ENCODE peak calls at places on chromosomes 7 and 10, in ten cellular contexts. One of them, this sample, is unnamed.

GRCh38 chr7:123784263-123784662 is 35.5 kb upstream of the WASL start:
- DNase-seq in AG09309: no peak
- DNase-seq in GM20000: no peak
- DNase-seq in bronchial epithelial cell: peak
- DNase-seq in heart left ventricle: no peak
- DNase-seq in endothelial cell: no peak
- DNase-seq in heart right ventricle: no peak
- DNase-seq in IMR-90: no peak
- DNase-seq in dorsolateral prefrontal cortex: no peak
- DNase-seq in CD8-positive, alpha-beta T cell: no peak
- DNase-seq in this sample: no peak

GRCh38 chr7:105185290-105186010 is 171.4 kb downstream of the KMT2E start:
- DNase-seq in AG09309: no peak
- DNase-seq in GM20000: no peak
- DNase-seq in bronchial epithelial cell: peak
- DNase-seq in heart left ventricle: no peak
- DNase-seq in endothelial cell: no peak
- DNase-seq in heart right ventricle: no peak
- DNase-seq in IMR-90: no peak
- DNase-seq in dorsolateral prefrontal cortex: no peak
- DNase-seq in CD8-positive, alpha-beta T cell: no peak
- DNase-seq in this sample: no peak

GRCh38 chr10:4343798-4344370 is 482.1 kb upstream of the AKR1E2 start:
- DNase-seq in AG09309: no peak
- DNase-seq in GM20000: no peak
- DNase-seq in bronchial epithelial cell: no peak
- DNase-seq in heart left ventricle: no peak
- DNase-seq in endothelial cell: no peak
- DNase-seq in heart right ventricle: no peak
- DNase-seq in IMR-90: peak
- DNase-seq in dorsolateral prefrontal cortex: no peak
- DNase-seq in CD8-positive, alpha-beta T cell: no peak
- DNase-seq in this sample: no peak

GRCh38 chr7:26065652-26066051 is 86.3 kb upstream of the NFE2L3 start:
- DNase-seq in AG09309: no peak
- DNase-seq in GM20000: no peak
- DNase-seq in bronchial epithelial cell: no peak
- DNase-seq in heart left ventricle: no peak
- DNase-seq in endothelial cell: no peak
- DNase-seq in heart right ventricle: no peak
- DNase-seq in IMR-90: no peak
- DNase-seq in dorsolateral prefrontal cortex: no peak
- DNase-seq in CD8-positive, alpha-beta T cell: no peak
- DNase-seq in this sample: no peak

GRCh38 chr10:131998845-131999681 is 17.3 kb upstream of the BNIP3 start:
- DNase-seq in AG09309: no peak
- DNase-seq in GM20000: no peak
- DNase-seq in bronchial epithelial cell: no peak
- DNase-seq in heart left ventricle: no peak
- DNase-seq in endothelial cell: no peak
- DNase-seq in heart right ventricle: no peak
- DNase-seq in IMR-90: no peak
- DNase-seq in dorsolateral prefrontal cortex: no peak
- DNase-seq in CD8-positive, alpha-beta T cell: no peak
- DNase-seq in this sample: no peak

GRCh38 chr10:86172296-86172695 is 194.3 kb downstream of the GRID1 start:
- DNase-seq in AG09309: no peak
- DNase-seq in GM20000: no peak
- DNase-seq in bronchial epithelial cell: no peak
- DNase-seq in heart left ventricle: no peak
- DNase-seq in endothelial cell: no peak
- DNase-seq in heart right ventricle: no peak
- DNase-seq in IMR-90: no peak
- DNase-seq in dorsolateral prefrontal cortex: no peak
- DNase-seq in CD8-positive, alpha-beta T cell: no peak
- DNase-seq in this sample: no peak

GRCh38 chr10:120891367-120891766 is 40.2 kb downstream of the WDR11 start:
- DNase-seq in AG09309: peak
- DNase-seq in GM20000: no peak
- DNase-seq in bronchial epithelial cell: no peak
- DNase-seq in heart left ventricle: no peak
- DNase-seq in endothelial cell: no peak
- DNase-seq in heart right ventricle: no peak
- DNase-seq in IMR-90: peak
- DNase-seq in dorsolateral prefrontal cortex: no peak
- DNase-seq in CD8-positive, alpha-beta T cell: no peak
- DNase-seq in this sample: no peak

GRCh38 chr10:15640536-15641085 is 79.1 kb downstream of the ITGA8 start:
- DNase-seq in AG09309: no peak
- DNase-seq in GM20000: no peak
- DNase-seq in bronchial epithelial cell: no peak
- DNase-seq in heart left ventricle: no peak
- DNase-seq in endothelial cell: no peak
- DNase-seq in heart right ventricle: no peak
- DNase-seq in IMR-90: no peak
- DNase-seq in dorsolateral prefrontal cortex: no peak
- DNase-seq in CD8-positive, alpha-beta T cell: no peak
- DNase-seq in this sample: no peak

GRCh38 chr10:110076559-110077318 is 69.0 kb downstream of the ADD3 start:
- DNase-seq in AG09309: peak
- DNase-seq in GM20000: peak
- DNase-seq in bronchial epithelial cell: peak
- DNase-seq in heart left ventricle: peak
- DNase-seq in endothelial cell: no peak
- DNase-seq in heart right ventricle: peak
- DNase-seq in IMR-90: peak
- DNase-seq in dorsolateral prefrontal cortex: no peak
- DNase-seq in CD8-positive, alpha-beta T cell: no peak
- DNase-seq in this sample: no peak

GRCh38 chr10:46995234-46995633 is 84.0 kb downstream of the PTPN20 start:
- DNase-seq in AG09309: no peak
- DNase-seq in GM20000: no peak
- DNase-seq in bronchial epithelial cell: no peak
- DNase-seq in heart left ventricle: no peak
- DNase-seq in endothelial cell: no peak
- DNase-seq in heart right ventricle: no peak
- DNase-seq in IMR-90: no peak
- DNase-seq in dorsolateral prefrontal cortex: no peak
- DNase-seq in CD8-positive, alpha-beta T cell: no peak
- DNase-seq in this sample: no peak
- TF ChIP-seq CTCF in AG09309: peak
- TF ChIP-seq CTCF in GM20000: no peak
- TF ChIP-seq CTCF in bronchial epithelial cell: no peak
- TF ChIP-seq CTCF in heart left ventricle: no peak
- TF ChIP-seq CTCF in endothelial cell: no peak
- TF ChIP-seq CTCF in heart right ventricle: no peak
- TF ChIP-seq CTCF in IMR-90: no peak
- TF ChIP-seq CTCF in dorsolateral prefrontal cortex: no peak
- TF ChIP-seq CTCF in CD8-positive, alpha-beta T cell: no peak
- TF ChIP-seq CTCF in this sample: peak

DNA sequence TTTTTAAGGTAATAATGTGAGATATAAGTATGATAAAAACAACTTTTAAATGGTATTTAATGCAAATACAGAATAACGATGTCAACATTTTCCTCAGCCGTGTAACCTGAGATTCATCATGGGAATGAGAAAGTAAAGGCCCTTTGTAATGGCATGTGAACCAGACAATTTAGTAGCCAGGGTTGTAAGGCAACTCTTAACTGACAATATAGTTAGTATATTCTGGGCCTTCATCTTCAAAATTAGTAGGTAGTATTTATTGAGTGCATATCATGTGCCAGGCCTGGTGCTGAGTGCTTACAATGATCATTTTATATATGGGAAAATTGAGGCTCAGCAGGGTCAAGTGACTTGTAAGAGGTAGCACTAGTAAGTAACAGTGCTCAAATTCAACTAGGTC is 10.6 kb downstream of the LSM8 start:
- DNase-seq in AG09309: no peak
- DNase-seq in GM20000: no peak
- DNase-seq in bronchial epithelial cell: no peak
- DNase-seq in heart left ventricle: no peak
- DNase-seq in endothelial cell: no peak
- DNase-seq in heart right ventricle: no peak
- DNase-seq in IMR-90: no peak
- DNase-seq in dorsolateral prefrontal cortex: no peak
- DNase-seq in CD8-positive, alpha-beta T cell: no peak
- DNase-seq in this sample: no peak
- TF ChIP-seq CTCF in AG09309: no peak
- TF ChIP-seq CTCF in GM20000: no peak
- TF ChIP-seq CTCF in bronchial epithelial cell: no peak
- TF ChIP-seq CTCF in heart left ventricle: no peak
- TF ChIP-seq CTCF in endothelial cell: no peak
- TF ChIP-seq CTCF in heart right ventricle: no peak
- TF ChIP-seq CTCF in IMR-90: no peak
- TF ChIP-seq CTCF in dorsolateral prefrontal cortex: no peak
- TF ChIP-seq CTCF in CD8-positive, alpha-beta T cell: no peak
- TF ChIP-seq CTCF in this sample: no peak

GRCh38 chr7:42745357-42746022 is 166.4 kb downstream of the C7orf25 start:
- DNase-seq in AG09309: no peak
- DNase-seq in GM20000: peak
- DNase-seq in bronchial epithelial cell: peak
- DNase-seq in heart left ventricle: peak
- DNase-seq in endothelial cell: peak
- DNase-seq in heart right ventricle: peak
- DNase-seq in IMR-90: peak
- DNase-seq in dorsolateral prefrontal cortex: no peak
- DNase-seq in CD8-positive, alpha-beta T cell: no peak
- DNase-seq in this sample: no peak
- TF ChIP-seq CTCF in AG09309: peak
- TF ChIP-seq CTCF in GM20000: no peak
- TF ChIP-seq CTCF in bronchial epithelial cell: peak
- TF ChIP-seq CTCF in heart left ventricle: peak
- TF ChIP-seq CTCF in endothelial cell: peak
- TF ChIP-seq CTCF in heart right ventricle: peak
- TF ChIP-seq CTCF in IMR-90: peak
- TF ChIP-seq CTCF in dorsolateral prefrontal cortex: peak
- TF ChIP-seq CTCF in CD8-positive, alpha-beta T cell: no peak
- TF ChIP-seq CTCF in this sample: peak

GRCh38 chr10:34936061-34936460 is 121.0 kb upstream of the PARD3 start:
- DNase-seq in AG09309: no peak
- DNase-seq in GM20000: no peak
- DNase-seq in bronchial epithelial cell: no peak
- DNase-seq in heart left ventricle: no peak
- DNase-seq in endothelial cell: no peak
- DNase-seq in heart right ventricle: no peak
- DNase-seq in IMR-90: no peak
- DNase-seq in dorsolateral prefrontal cortex: no peak
- DNase-seq in CD8-positive, alpha-beta T cell: no peak
- DNase-seq in this sample: no peak

GRCh38 chr10:34941471-34942357 is 126.6 kb upstream of the PARD3 start:
- DNase-seq in AG09309: no peak
- DNase-seq in GM20000: no peak
- DNase-seq in bronchial epithelial cell: peak
- DNase-seq in heart left ventricle: no peak
- DNase-seq in endothelial cell: no peak
- DNase-seq in heart right ventricle: no peak
- DNase-seq in IMR-90: peak
- DNase-seq in dorsolateral prefrontal cortex: no peak
- DNase-seq in CD8-positive, alpha-beta T cell: no peak
- DNase-seq in this sample: no peak

DNA sequence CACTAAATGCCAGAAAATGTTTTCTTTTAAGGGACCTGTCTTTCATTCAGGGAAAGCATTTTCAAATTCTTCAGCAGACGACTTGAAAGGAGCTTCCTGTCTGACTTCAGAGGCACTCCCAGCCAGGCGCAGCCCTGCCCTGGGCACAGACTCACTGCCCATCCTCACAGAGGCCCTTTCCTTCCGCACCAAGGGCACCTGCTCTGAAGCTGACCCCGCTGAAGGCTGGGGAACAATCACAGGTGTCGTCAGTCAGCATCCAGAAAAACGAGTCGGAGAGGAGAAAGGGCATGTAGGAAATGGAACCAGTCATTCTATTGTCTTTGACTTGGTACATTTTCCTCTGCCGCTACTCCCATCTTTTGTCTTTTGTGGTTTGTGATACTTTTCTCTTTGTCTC is 125.3 kb upstream of the PARD3 start:
- DNase-seq in AG09309: no peak
- DNase-seq in GM20000: no peak
- DNase-seq in bronchial epithelial cell: peak
- DNase-seq in heart left ventricle: no peak
- DNase-seq in endothelial cell: no peak
- DNase-seq in heart right ventricle: no peak
- DNase-seq in IMR-90: no peak
- DNase-seq in dorsolateral prefrontal cortex: no peak
- DNase-seq in CD8-positive, alpha-beta T cell: no peak
- DNase-seq in this sample: no peak
- TF ChIP-seq CTCF in AG09309: no peak
- TF ChIP-seq CTCF in GM20000: no peak
- TF ChIP-seq CTCF in bronchial epithelial cell: no peak
- TF ChIP-seq CTCF in heart left ventricle: no peak
- TF ChIP-seq CTCF in endothelial cell: no peak
- TF ChIP-seq CTCF in heart right ventricle: no peak
- TF ChIP-seq CTCF in IMR-90: no peak
- TF ChIP-seq CTCF in dorsolateral prefrontal cortex: no peak
- TF ChIP-seq CTCF in CD8-positive, alpha-beta T cell: no peak
- TF ChIP-seq CTCF in this sample: no peak

DNA sequence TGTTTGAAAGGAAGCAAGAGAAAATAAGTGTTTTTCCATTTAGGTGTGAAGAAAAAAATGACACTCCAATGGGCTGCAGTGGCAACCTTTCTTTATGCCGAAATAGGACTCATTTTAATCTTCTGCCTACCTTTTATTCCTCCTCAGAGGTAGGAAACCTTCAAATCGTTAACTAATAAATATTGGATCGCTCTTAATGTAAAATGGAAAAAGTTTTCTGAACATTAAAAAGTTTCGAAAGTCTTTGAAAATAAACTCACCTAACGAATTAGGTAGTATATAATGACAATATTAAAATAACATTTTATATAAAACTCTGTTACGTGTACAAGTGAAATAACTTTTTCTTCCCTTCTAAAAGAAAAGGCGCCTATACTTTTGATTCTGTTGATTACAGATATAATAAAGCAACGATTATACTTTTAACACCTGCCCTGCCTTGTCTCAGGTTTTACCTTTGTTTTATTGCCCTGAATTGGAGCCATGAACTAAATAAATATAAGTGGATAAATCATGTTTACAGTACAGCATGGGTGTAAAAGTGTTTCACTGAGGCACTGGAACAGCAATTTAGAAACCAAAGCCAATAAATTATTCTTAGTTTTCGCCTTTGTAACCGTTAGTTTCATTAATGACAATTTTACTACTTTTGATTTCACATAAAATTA is 804 bp downstream of the BCAP29 start:
- DNase-seq in AG09309: no peak
- DNase-seq in GM20000: no peak
- DNase-seq in bronchial epithelial cell: no peak
- DNase-seq in heart left ventricle: no peak
- DNase-seq in endothelial cell: no peak
- DNase-seq in heart right ventricle: no peak
- DNase-seq in IMR-90: no peak
- DNase-seq in dorsolateral prefrontal cortex: no peak
- DNase-seq in CD8-positive, alpha-beta T cell: no peak
- DNase-seq in this sample: no peak
- TF ChIP-seq CTCF in AG09309: no peak
- TF ChIP-seq CTCF in GM20000: no peak
- TF ChIP-seq CTCF in bronchial epithelial cell: no peak
- TF ChIP-seq CTCF in heart left ventricle: no peak
- TF ChIP-seq CTCF in endothelial cell: no peak
- TF ChIP-seq CTCF in heart right ventricle: no peak
- TF ChIP-seq CTCF in IMR-90: no peak
- TF ChIP-seq CTCF in dorsolateral prefrontal cortex: no peak
- TF ChIP-seq CTCF in CD8-positive, alpha-beta T cell: no peak
- TF ChIP-seq CTCF in this sample: no peak

GRCh38 chr7:158355456-158356065 is 232.1 kb downstream of the PTPRN2 start:
- DNase-seq in AG09309: no peak
- DNase-seq in GM20000: no peak
- DNase-seq in bronchial epithelial cell: peak
- DNase-seq in heart left ventricle: no peak
- DNase-seq in endothelial cell: no peak
- DNase-seq in heart right ventricle: no peak
- DNase-seq in IMR-90: no peak
- DNase-seq in dorsolateral prefrontal cortex: no peak
- DNase-seq in CD8-positive, alpha-beta T cell: no peak
- DNase-seq in this sample: no peak
- TF ChIP-seq CTCF in AG09309: peak
- TF ChIP-seq CTCF in GM20000: no peak
- TF ChIP-seq CTCF in bronchial epithelial cell: peak
- TF ChIP-seq CTCF in heart left ventricle: no peak
- TF ChIP-seq CTCF in endothelial cell: no peak
- TF ChIP-seq CTCF in heart right ventricle: no peak
- TF ChIP-seq CTCF in IMR-90: no peak
- TF ChIP-seq CTCF in dorsolateral prefrontal cortex: no peak
- TF ChIP-seq CTCF in CD8-positive, alpha-beta T cell: no peak
- TF ChIP-seq CTCF in this sample: peak

This sample was measured in progenitor cell of endocrine pancreas.